ENCODE peak calls at places on chromosome 22, in nine cellular contexts. G is stomach; V is stimulated activated CD8-positive, alpha-beta memory T cell treated with anti-CD3 and anti-CD28 coated beads, Interleukin-15, amount 100 ng/mL, for 48 hours; L is G401; K is skeletal muscle cell; W is HuH-7.5; F is activated CD8-positive, alpha-beta T cell treated with anti-CD3 and anti-CD28 coated beads for 36 hours; J is activated CD4-positive, alpha-beta T cell treated with anti-CD3 and anti-CD28 coated beads, Interleukin-2, amount 50 U/mL, for 48 hours; I is M059J. T is an unnamed sample.

GRCh38 chr22:19631899-19632670 is 82.2 kb upstream of the SEPTIN5 start:
- DNase-seq in G (no peak), V (no peak), L (no peak), K (no peak), W (no peak), F (peak; percentile 49), J (peak; percentile 18), I (peak; percentile 32), T (peak; percentile 77)

GRCh38 chr22:31210830-31211503 is 1.1 kb upstream of the LIMK2 start:
- DNase-seq in G (no peak), V (no peak), L (no peak), K (no peak), W (no peak), F (peak; percentile 18), J (peak; percentile 27), I (no peak), T (no peak)

GRCh38 chr22:26170795-26171194 is 1.5 kb downstream of the SEZ6L start:
- DNase-seq in G (no peak), V (no peak), L (peak; percentile 67), K (no peak), W (no peak), F (peak; percentile 16), J (no peak), I (peak; percentile 4), T (peak; percentile 29)

GRCh38 chr22:26606611-26607010 is 11.2 kb downstream of the CRYBB1 start:
- DNase-seq in G (no peak), V (no peak), L (no peak), K (peak; percentile 8), W (no peak), F (no peak), J (no peak), I (peak; percentile 81), T (no peak)

GRCh38 chr22:25403752-25404471 is 160.6 kb upstream of the GRK3 start:
- DNase-seq in G (no peak), V (no peak), L (no peak), K (no peak), W (peak; percentile 46), F (peak; percentile 36), J (peak; percentile 14), I (peak; percentile 43), T (peak; percentile 84)

GRCh38 chr22:45980776-45981175 is 3.8 kb upstream of the WNT7B start:
- DNase-seq in G (no peak), V (no peak), L (no peak), K (no peak), W (no peak), F (no peak), J (no peak), I (no peak), T (no peak)

GRCh38 chr22:41504397-41504796 is 35.5 kb downstream of the ACO2 start:
- DNase-seq in G (no peak), V (no peak), L (peak; percentile 69), K (peak; percentile 31), W (no peak), F (no peak), J (no peak), I (no peak), T (peak; percentile 72)

GRCh38 chr22:49422668-49423067 is 405.0 kb downstream of the BRD1 start:
- DNase-seq in G (no peak), V (no peak), L (no peak), K (no peak), W (no peak), F (no peak), J (no peak), I (no peak), T (no peak)

GRCh38 chr22:45335021-45335818 is 25.5 kb downstream of the FAM118A start:
- DNase-seq in G (no peak), V (no peak), L (peak; percentile 92), K (no peak), W (no peak), F (no peak), J (no peak), I (no peak), T (no peak)

GRCh38 chr22:33923660-33924246 is 3.5 kb upstream of the LARGE1 start:
- DNase-seq in G (peak; percentile 71), V (no peak), L (peak; percentile 85), K (no peak), W (peak; percentile 54), F (peak; percentile 54), J (peak; percentile 47), I (peak; percentile 59), T (peak; percentile 81)

GRCh38 chr22:40348025-40348658 is 1.8 kb downstream of the ADSL start:
- DNase-seq in G (peak; percentile 58), V (no peak), L (peak; percentile 64), K (no peak), W (peak; percentile 38), F (peak; percentile 84), J (peak; percentile 74), I (peak; percentile 41), T (peak; percentile 70)

GRCh38 chr22:19679476-19680099 is 34.7 kb upstream of the SEPTIN5 start:
- DNase-seq in G (peak; percentile 60), V (peak; percentile 4), L (no peak), K (no peak), W (no peak), F (peak; percentile 52), J (peak; percentile 57), I (no peak), T (peak; percentile 45)

GRCh38 chr22:37036655-37037377 is 14.7 kb upstream of the KCTD17 start:
- DNase-seq in G (no peak), V (no peak), L (no peak), K (no peak), W (no peak), F (no peak), J (no peak), I (no peak), T (no peak)

GRCh38 chr22:32120603-32121002 is 38.5 kb downstream of the C22orf42 start:
- DNase-seq in G (no peak), V (no peak), L (no peak), K (no peak), W (no peak), F (no peak), J (no peak), I (no peak), T (no peak)

GRCh38 chr22:46007848-46008261 is 30.9 kb upstream of the WNT7B start:
- DNase-seq in G (peak; percentile 39), V (no peak), L (peak; percentile 87), K (peak; percentile 88), W (no peak), F (no peak), J (no peak), I (peak; percentile 94), T (no peak)

GRCh38 chr22:28013611-28014010 is 94.6 kb upstream of the PITPNB start:
- DNase-seq in G (no peak), V (no peak), L (no peak), K (no peak), W (no peak), F (no peak), J (no peak), I (no peak), T (no peak)